ENCODE peak calls at places on chromosomes 6 and 20, in four cellular contexts. I is lower lobe of right lung, T is ovary, A is psoas muscle. R is an unnamed sample. For H3K4me1, the result is how much of the 10 kb centered on the place peaks cover.

GRCh38 chr20:49595346-49595745 is 27.4 kb upstream of the PTGIS start:
- DNase-seq in I (no peak), T (no peak), A (no peak), R (no peak)

GRCh38 chr20:3218307-3218988 is 9.2 kb downstream of the ITPA start:
- DNase-seq in I (peak), T (peak), A (peak), R (peak)

GRCh38 chr20:21101453-21102251 is 4.5 kb downstream of the LINC00237 start:
- DNase-seq in I (no peak), T (peak), A (no peak), R (peak)

GRCh38 chr6:170344631-170345576 is 38.3 kb downstream of the FAM120B start:
- DNase-seq in I (no peak), T (no peak), A (no peak), R (no peak)

GRCh38 chr6:167233490-167233889 is 57.6 kb upstream of the UNC93A start:
- DNase-seq in I (no peak), T (no peak), A (no peak), R (no peak)

GRCh38 chr6:41723178-41723935 is 12.1 kb downstream of the TFEB start:
- DNase-seq in I (peak), T (no peak), A (peak), R (peak)

GRCh38 chr20:63740070-63740500 is 509 bp downstream of the SLC2A4RG start:
- DNase-seq in I (peak), T (peak), A (no peak), R (peak)

GRCh38 chr6:124984668-124985338 is 22.6 kb downstream of the RNF217 start:
- DNase-seq in I (no peak), T (no peak), A (no peak), R (no peak)

GRCh38 chr6:167227984-167228383 is 63.1 kb upstream of the UNC93A start:
- DNase-seq in I (no peak), T (no peak), A (no peak), R (no peak)

GRCh38 chr6:46771556-46771955 is 21.6 kb upstream of the MEP1A start:
- DNase-seq in I (no peak), T (no peak), A (no peak), R (no peak)

GRCh38 chr6:3023663-3024483 is 24.2 kb downstream of the NQO2 start:
- DNase-seq in I (peak), T (peak), A (peak), R (peak)

GRCh38 chr6:70668499-70668812 is 773 bp downstream of the SMAP1 start:
- DNase-seq in I (no peak), T (no peak), A (no peak), R (no peak)

GRCh38 chr6:73372516-73372915 is 2.8 kb upstream of the OOEP start:
- DNase-seq in I (no peak), T (no peak), A (no peak), R (no peak)

GRCh38 chr6:679282-679681 is 13.7 kb downstream of the EXOC2 start:
- DNase-seq in I (no peak), T (no peak), A (no peak), R (no peak)

GRCh38 chr20:44693625-44694024 is 21.5 kb upstream of the CCN5 start:
- DNase-seq in I (no peak), T (no peak), A (no peak), R (no peak)

GRCh38 chr6:17907467-17908229 is 79.8 kb downstream of the KIF13A start:
- DNase-seq in I (peak), T (no peak), A (peak), R (peak)

GRCh38 chr20:32888636-32889035 is 29.9 kb downstream of the EFCAB8 start:
- DNase-seq in I (no peak), T (no peak), A (no peak), R (no peak)

GRCh38 chr6:43695078-43695966 is 7.7 kb upstream of the MRPS18A start:
- DNase-seq in I (peak), T (no peak), A (no peak), R (no peak)

GRCh38 chr6:41675176-41675767 is 37.0 kb downstream of the MDFI start:
- DNase-seq in I (no peak), T (no peak), A (no peak), R (peak)

GRCh38 chr6:43860285-43860684 is 90.3 kb downstream of the VEGFA start:
- DNase-seq in I (no peak), T (no peak), A (no peak), R (peak)

GRCh38 chr6:24910850-24911712 is 24.7 kb downstream of the RIPOR2 start:
- DNase-seq in I (peak), T (peak), A (peak), R (peak)

GRCh38 chr6:1739680-1740079 is 130.0 kb downstream of the FOXC1 start:
- DNase-seq in I (no peak), T (no peak), A (no peak), R (no peak)

GRCh38 chr6:46598215-46598614 is 54.4 kb downstream of the CYP39A1 start:
- DNase-seq in I (no peak), T (no peak), A (no peak), R (no peak)

GRCh38 chr6:102895683-102896082 is 1502.2 kb downstream of the GRIK2 start:
- DNase-seq in I (no peak), T (no peak), A (no peak), R (no peak)

GRCh38 chr6:117548797-117549301 is 53.5 kb downstream of the GOPC start:
- DNase-seq in I (no peak), T (no peak), A (no peak), R (no peak)

GRCh38 chr6:139973602-139974373 is 599.3 kb upstream of the CITED2 start:
- DNase-seq in I (no peak), T (no peak), A (no peak), R (no peak)

GRCh38 chr20:39799366-39799965 is 837.3 kb downstream of the DHX35 start:
- DNase-seq in I (no peak), T (no peak), A (no peak), R (no peak)

GRCh38 chr20:24899153-24899552 is 49.9 kb upstream of the CST7 start:
- DNase-seq in I (no peak), T (no peak), A (no peak), R (no peak)

GRCh38 chr6:143394351-143394750 is 56.1 kb downstream of the ADAT2 start:
- DNase-seq in I (no peak), T (no peak), A (no peak), R (no peak)

GRCh38 chr20:23224806-23225205 is 125.8 kb upstream of the NXT1 start:
- DNase-seq in I (no peak), T (no peak), A (no peak), R (no peak)

GRCh38 chr20:33909331-33909921 is 84.3 kb upstream of the RALY start:
- DNase-seq in I (no peak), T (no peak), A (no peak), R (no peak)

GRCh38 chr6:101876431-101876830 is 482.9 kb downstream of the GRIK2 start:
- DNase-seq in I (no peak), T (no peak), A (no peak), R (no peak)

DNA sequence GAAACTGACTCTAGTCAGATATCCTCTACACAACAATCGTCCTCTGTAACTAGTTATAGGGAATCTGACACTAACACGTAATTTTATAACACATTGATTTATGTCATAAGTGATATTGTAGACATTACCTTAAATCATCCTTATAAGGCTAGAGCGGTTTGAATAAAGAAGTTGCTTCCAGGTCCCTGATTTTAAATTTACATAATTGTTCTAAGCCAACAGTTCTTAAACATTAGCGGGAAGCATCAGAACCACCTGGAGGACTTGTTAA is 2.9 kb upstream of the FBXO9 start:
- DNase-seq in I (no peak), T (no peak), A (no peak), R (no peak)
- H3K4me1 ChIP-seq in I (under half), T (under half), A (half or more), R (half or more)

DNA sequence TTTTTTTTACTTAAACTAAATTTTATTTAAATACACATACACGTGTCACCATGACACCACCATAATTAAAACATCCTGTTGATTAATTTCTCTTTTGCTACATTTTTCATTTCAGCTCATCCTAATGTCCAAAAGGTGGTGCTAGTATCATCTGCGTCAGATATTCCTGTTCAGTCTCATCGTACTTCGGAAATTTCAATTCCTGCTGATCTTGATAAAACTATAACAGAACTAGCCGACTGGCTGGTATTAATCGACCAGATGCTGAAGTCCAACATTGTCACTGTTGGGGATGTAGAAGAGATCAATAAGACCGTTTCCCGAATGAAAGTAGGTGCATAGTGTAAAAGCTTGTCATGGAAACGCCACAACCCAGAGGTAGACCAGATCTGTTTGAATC is 263.4 kb downstream of the UTRN start:
- DNase-seq in I (no peak), T (no peak), A (no peak), R (no peak)
- TF ChIP-seq CTCF in I (no peak), T (no peak), A (no peak), R (no peak)

GRCh38 chr6:33699739-33700138 is 11.8 kb downstream of the UQCC2 start:
- DNase-seq in I (no peak), T (no peak), A (no peak), R (peak)
- H3K4me1 ChIP-seq in I (under half), T (under half), A (under half), R (under half)

GRCh38 chr6:6557504-6557839 is 31.0 kb upstream of the LY86 start:
- DNase-seq in I (no peak), T (no peak), A (no peak), R (no peak)

GRCh38 chr6:6559994-6560393 is 28.5 kb upstream of the LY86 start:
- DNase-seq in I (no peak), T (no peak), A (no peak), R (no peak)

GRCh38 chr6:6557871-6558270 is 30.6 kb upstream of the LY86 start:
- DNase-seq in I (no peak), T (no peak), A (no peak), R (no peak)

GRCh38 chr6:6564154-6564553 is 24.4 kb upstream of the LY86 start:
- DNase-seq in I (no peak), T (no peak), A (no peak), R (no peak)

DNA sequence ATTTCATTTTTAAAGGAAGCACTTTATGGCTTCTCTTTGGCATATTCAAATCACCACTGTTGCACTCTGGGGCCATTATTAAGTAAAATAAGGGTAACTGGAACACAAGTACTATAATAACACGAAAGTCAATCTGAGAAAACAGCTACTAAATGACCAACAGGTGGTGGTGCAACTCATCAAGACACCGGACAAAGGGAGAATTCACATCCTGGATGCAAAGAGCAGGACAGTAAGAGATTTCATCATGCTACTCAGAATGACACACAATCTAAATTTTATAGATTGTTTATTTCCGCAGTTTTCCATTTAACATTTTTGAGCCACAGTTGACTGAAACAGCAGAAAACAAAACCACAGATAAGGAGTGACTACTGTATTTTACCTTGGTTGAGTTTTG is 27.6 kb upstream of the LY86 start:
- DNase-seq in I (no peak), T (no peak), A (no peak), R (no peak)
- TF ChIP-seq CTCF in I (no peak), T (no peak), A (no peak), R (no peak)

DNA sequence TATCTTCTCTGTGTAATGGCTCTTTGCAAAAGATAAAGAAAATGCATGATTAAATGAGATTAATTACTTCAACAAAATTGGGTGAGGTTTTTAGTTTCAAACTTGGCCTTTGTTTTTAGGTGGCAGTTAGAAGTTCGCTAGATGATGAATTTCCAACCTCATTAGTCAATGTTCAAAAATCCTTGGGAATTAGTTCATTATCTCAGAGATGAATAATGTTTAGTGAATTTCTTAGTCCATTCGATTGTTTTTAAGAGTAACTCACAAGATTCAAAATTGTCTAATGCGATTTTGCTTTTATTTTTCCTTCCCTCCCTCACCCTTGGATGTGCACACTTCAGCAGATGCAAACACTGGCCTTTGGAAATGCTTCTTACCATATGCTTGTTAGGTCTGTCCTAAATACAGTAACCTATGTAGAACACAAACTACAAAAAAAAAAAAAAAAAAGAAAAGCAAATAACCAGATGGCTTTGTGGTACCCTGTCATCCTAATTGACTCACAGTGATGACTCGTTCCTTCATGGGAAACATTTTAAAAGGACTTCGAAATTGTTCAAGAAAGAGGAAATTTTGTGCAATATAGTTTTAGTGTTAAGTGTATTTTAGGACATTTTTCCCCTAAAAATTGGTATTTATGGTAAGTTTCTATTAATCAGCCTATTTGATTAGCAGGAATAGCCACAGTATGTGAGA is 66.7 kb downstream of the FAM229B start:
- DNase-seq in I (no peak), T (no peak), A (no peak), R (no peak)
- H3K4me1 ChIP-seq in I (under half), T (under half), A (under half), R (under half)

DNA sequence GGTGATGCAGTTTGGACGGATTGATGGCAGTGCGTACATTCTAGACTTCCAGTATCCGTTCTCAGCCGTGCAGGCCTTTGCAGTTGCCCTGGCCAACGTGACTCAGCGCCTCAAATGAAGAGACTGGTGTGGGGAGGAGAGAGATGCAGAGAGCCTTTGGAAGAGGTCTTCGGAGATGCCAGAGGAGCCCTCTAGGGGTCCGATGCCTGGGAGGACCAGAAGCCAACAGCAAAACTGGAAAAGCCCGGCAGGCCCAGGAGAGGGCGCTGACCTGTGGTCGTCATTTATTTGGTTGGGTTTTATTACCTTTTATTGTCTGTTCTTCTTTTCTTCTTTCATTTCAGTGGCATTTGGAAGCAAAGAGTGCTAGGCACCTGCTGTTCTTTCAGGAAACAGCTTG is 53.3 kb upstream of the TMEM181 start:
- DNase-seq in I (no peak), T (no peak), A (no peak), R (no peak)
- TF ChIP-seq CTCF in I (peak), T (no peak), A (no peak), R (no peak)

GRCh38 chr20:61026731-61027130 is 225.3 kb upstream of the CDH4 start:
- DNase-seq in I (no peak), T (no peak), A (no peak), R (no peak)
- H3K4me1 ChIP-seq in I (under half), T (under half), A (under half), R (under half)

GRCh38 chr6:26521485-26522391 is 16.4 kb upstream of the HMGN4 start:
- DNase-seq in I (peak), T (peak), A (peak), R (peak)
- TF ChIP-seq CTCF in I (peak), T (peak), A (peak), R (peak)

GRCh38 chr6:5282191-5282623 is 20.9 kb downstream of the FARS2 start:
- DNase-seq in I (no peak), T (no peak), A (no peak), R (no peak)
- H3K4me1 ChIP-seq in I (under half), T (under half), A (under half), R (under half)

GRCh38 chr20:59326188-59326587 is 25.8 kb downstream of the EDN3 start:
- DNase-seq in I (no peak), T (no peak), A (no peak), R (no peak)

GRCh38 chr20:59322101-59322500 is 21.7 kb downstream of the EDN3 start:
- DNase-seq in I (no peak), T (no peak), A (no peak), R (no peak)

GRCh38 chr20:59322813-59323469 is 22.5 kb downstream of the EDN3 start:
- DNase-seq in I (no peak), T (no peak), A (no peak), R (no peak)

GRCh38 chr20:59320850-59321631 is 20.6 kb downstream of the EDN3 start:
- DNase-seq in I (no peak), T (no peak), A (no peak), R (no peak)

DNA sequence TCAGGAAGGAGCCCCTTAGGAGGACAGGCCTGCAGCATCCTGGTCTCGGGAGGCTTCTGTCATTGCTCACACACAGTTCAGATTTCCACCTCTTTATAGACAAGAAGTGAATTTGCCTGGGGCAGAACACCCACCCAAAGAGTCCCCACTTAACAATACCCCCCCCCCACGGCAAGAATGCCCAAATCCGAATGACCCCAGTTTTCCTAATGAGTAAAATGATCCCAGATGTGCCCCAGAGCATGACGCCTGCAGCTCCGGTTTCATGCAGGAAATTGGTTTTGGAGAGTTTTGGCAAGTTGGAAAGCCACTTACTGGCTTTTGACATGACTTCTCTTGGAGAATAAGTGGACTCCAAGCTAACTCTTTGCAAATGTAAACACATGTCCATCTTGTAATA is 24.0 kb downstream of the EDN3 start:
- DNase-seq in I (no peak), T (no peak), A (no peak), R (no peak)
- TF ChIP-seq CTCF in I (no peak), T (no peak), A (no peak), R (no peak)